ENCODE peak calls at places on chromosomes 12 and 14, in seven cellular contexts. One of them, this sample, is unnamed.

GRCh38 chr14:53569471-53569870 is 387.2 kb downstream of the BMP4 start:
- DNase-seq in heart left ventricle: no peak
- DNase-seq in CD4-positive, alpha-beta T cell: no peak
- DNase-seq in AG10803: no peak
- DNase-seq in B cell: no peak
- DNase-seq in right atrium auricular region: no peak
- DNase-seq in endodermal cell: no peak
- DNase-seq in this sample: no peak

GRCh38 chr14:90191154-90191553 is 65.2 kb upstream of the PSMC1 start:
- DNase-seq in heart left ventricle: no peak
- DNase-seq in CD4-positive, alpha-beta T cell: no peak
- DNase-seq in AG10803: no peak
- DNase-seq in B cell: no peak
- DNase-seq in right atrium auricular region: no peak
- DNase-seq in endodermal cell: no peak
- DNase-seq in this sample: no peak

GRCh38 chr14:30194769-30195168 is 267.1 kb upstream of the PRKD1 start:
- DNase-seq in heart left ventricle: no peak
- DNase-seq in CD4-positive, alpha-beta T cell: no peak
- DNase-seq in AG10803: peak
- DNase-seq in B cell: no peak
- DNase-seq in right atrium auricular region: no peak
- DNase-seq in endodermal cell: no peak
- DNase-seq in this sample: no peak

GRCh38 chr14:41785696-41786095 is 179.0 kb downstream of the LRFN5 start:
- DNase-seq in heart left ventricle: no peak
- DNase-seq in CD4-positive, alpha-beta T cell: no peak
- DNase-seq in AG10803: no peak
- DNase-seq in B cell: no peak
- DNase-seq in right atrium auricular region: no peak
- DNase-seq in endodermal cell: peak
- DNase-seq in this sample: no peak

GRCh38 chr12:124921200-124922008 is 7.0 kb upstream of the UBC start:
- DNase-seq in heart left ventricle: peak
- DNase-seq in CD4-positive, alpha-beta T cell: peak
- DNase-seq in AG10803: peak
- DNase-seq in B cell: peak
- DNase-seq in right atrium auricular region: no peak
- DNase-seq in endodermal cell: peak
- DNase-seq in this sample: no peak

GRCh38 chr14:90839024-90839888 is 23.0 kb upstream of the TTC7B start:
- DNase-seq in heart left ventricle: peak
- DNase-seq in CD4-positive, alpha-beta T cell: no peak
- DNase-seq in AG10803: peak
- DNase-seq in B cell: no peak
- DNase-seq in right atrium auricular region: peak
- DNase-seq in endodermal cell: no peak
- DNase-seq in this sample: no peak

GRCh38 chr12:39372929-39373328 is 70.0 kb downstream of the KIF21A start:
- DNase-seq in heart left ventricle: no peak
- DNase-seq in CD4-positive, alpha-beta T cell: no peak
- DNase-seq in AG10803: no peak
- DNase-seq in B cell: no peak
- DNase-seq in right atrium auricular region: no peak
- DNase-seq in endodermal cell: no peak
- DNase-seq in this sample: no peak

GRCh38 chr12:108237272-108237671 is 101.8 kb downstream of the CMKLR1 start:
- DNase-seq in heart left ventricle: no peak
- DNase-seq in CD4-positive, alpha-beta T cell: no peak
- DNase-seq in AG10803: no peak
- DNase-seq in B cell: no peak
- DNase-seq in right atrium auricular region: no peak
- DNase-seq in endodermal cell: peak
- DNase-seq in this sample: no peak

GRCh38 chr12:25422241-25422640 is 130.8 kb downstream of the LMNTD1 start:
- DNase-seq in heart left ventricle: no peak
- DNase-seq in CD4-positive, alpha-beta T cell: no peak
- DNase-seq in AG10803: no peak
- DNase-seq in B cell: no peak
- DNase-seq in right atrium auricular region: no peak
- DNase-seq in endodermal cell: no peak
- DNase-seq in this sample: no peak

GRCh38 chr14:54493293-54493692 is 4.5 kb upstream of the GMFB start:
- DNase-seq in heart left ventricle: no peak
- DNase-seq in CD4-positive, alpha-beta T cell: no peak
- DNase-seq in AG10803: no peak
- DNase-seq in B cell: no peak
- DNase-seq in right atrium auricular region: no peak
- DNase-seq in endodermal cell: peak
- DNase-seq in this sample: no peak

GRCh38 chr14:21768116-21768874 is 94.7 kb upstream of the OR4E1 start:
- DNase-seq in heart left ventricle: no peak
- DNase-seq in CD4-positive, alpha-beta T cell: no peak
- DNase-seq in AG10803: no peak
- DNase-seq in B cell: no peak
- DNase-seq in right atrium auricular region: no peak
- DNase-seq in endodermal cell: peak
- DNase-seq in this sample: no peak

GRCh38 chr14:85508863-85509262 is 21.1 kb upstream of the FLRT2 start:
- DNase-seq in heart left ventricle: no peak
- DNase-seq in CD4-positive, alpha-beta T cell: no peak
- DNase-seq in AG10803: no peak
- DNase-seq in B cell: no peak
- DNase-seq in right atrium auricular region: no peak
- DNase-seq in endodermal cell: no peak
- DNase-seq in this sample: no peak

DNA sequence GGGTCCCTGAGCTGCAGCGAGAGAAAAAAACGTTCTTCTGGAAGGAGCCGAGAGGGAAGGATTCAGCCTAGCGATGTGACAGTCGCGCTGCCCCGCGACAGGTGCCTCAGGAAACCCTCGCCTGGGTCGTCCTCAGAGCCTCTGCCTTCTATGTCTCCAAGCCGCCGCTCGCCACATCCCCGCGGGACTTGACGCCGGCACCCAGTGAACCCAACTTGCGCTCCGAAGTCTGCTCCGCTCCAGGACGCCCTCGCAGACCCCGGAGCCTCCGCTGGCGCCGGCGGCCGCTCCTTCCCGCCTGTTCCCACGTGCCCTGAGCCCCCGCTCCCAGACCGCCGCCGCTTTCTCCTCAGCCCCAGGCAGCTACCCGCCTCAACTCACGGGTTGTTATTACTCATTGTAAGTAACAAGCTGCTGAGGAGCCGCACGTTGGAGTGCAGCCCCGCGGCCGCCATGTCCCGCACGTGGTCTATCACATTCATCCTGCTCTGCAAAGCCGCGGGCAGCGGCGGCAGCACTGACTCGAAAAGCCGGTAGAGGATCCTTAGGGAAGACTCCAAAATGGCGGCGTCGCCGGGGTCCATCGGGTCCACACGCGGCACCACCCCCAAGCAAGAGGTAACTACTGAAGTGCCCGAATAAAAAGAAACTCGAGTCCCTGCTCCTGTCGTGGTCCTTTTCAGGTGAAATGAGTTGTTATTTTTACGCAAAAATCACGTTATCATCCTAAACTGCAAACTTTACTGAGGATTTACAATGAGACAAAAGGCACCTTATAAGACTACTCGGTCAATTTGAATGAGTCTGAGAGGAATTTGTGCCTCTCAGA is at the start of gene ANAPC7:
- DNase-seq in heart left ventricle: peak
- DNase-seq in CD4-positive, alpha-beta T cell: peak
- DNase-seq in AG10803: peak
- DNase-seq in B cell: peak
- DNase-seq in right atrium auricular region: peak
- DNase-seq in endodermal cell: peak
- DNase-seq in this sample: peak
- TF ChIP-seq CTCF in heart left ventricle: peak
- TF ChIP-seq CTCF in CD4-positive, alpha-beta T cell: no peak
- TF ChIP-seq CTCF in AG10803: no peak
- TF ChIP-seq CTCF in B cell: no peak
- TF ChIP-seq CTCF in right atrium auricular region: peak
- TF ChIP-seq CTCF in endodermal cell: peak
- TF ChIP-seq CTCF in this sample: peak

GRCh38 chr14:103730490-103731035 is 15.0 kb downstream of the ZFYVE21 start:
- DNase-seq in heart left ventricle: peak
- DNase-seq in CD4-positive, alpha-beta T cell: no peak
- DNase-seq in AG10803: no peak
- DNase-seq in B cell: no peak
- DNase-seq in right atrium auricular region: no peak
- DNase-seq in endodermal cell: no peak
- DNase-seq in this sample: no peak
- TF ChIP-seq CTCF in heart left ventricle: no peak
- TF ChIP-seq CTCF in CD4-positive, alpha-beta T cell: no peak
- TF ChIP-seq CTCF in AG10803: no peak
- TF ChIP-seq CTCF in B cell: no peak
- TF ChIP-seq CTCF in right atrium auricular region: no peak
- TF ChIP-seq CTCF in endodermal cell: peak
- TF ChIP-seq CTCF in this sample: no peak

GRCh38 chr12:101209319-101210302 is at the start of gene SLC5A8:
- DNase-seq in heart left ventricle: no peak
- DNase-seq in CD4-positive, alpha-beta T cell: no peak
- DNase-seq in AG10803: no peak
- DNase-seq in B cell: no peak
- DNase-seq in right atrium auricular region: no peak
- DNase-seq in endodermal cell: peak
- DNase-seq in this sample: peak
- TF ChIP-seq CTCF in heart left ventricle: no peak
- TF ChIP-seq CTCF in CD4-positive, alpha-beta T cell: no peak
- TF ChIP-seq CTCF in AG10803: no peak
- TF ChIP-seq CTCF in B cell: no peak
- TF ChIP-seq CTCF in right atrium auricular region: no peak
- TF ChIP-seq CTCF in endodermal cell: no peak
- TF ChIP-seq CTCF in this sample: no peak

DNA sequence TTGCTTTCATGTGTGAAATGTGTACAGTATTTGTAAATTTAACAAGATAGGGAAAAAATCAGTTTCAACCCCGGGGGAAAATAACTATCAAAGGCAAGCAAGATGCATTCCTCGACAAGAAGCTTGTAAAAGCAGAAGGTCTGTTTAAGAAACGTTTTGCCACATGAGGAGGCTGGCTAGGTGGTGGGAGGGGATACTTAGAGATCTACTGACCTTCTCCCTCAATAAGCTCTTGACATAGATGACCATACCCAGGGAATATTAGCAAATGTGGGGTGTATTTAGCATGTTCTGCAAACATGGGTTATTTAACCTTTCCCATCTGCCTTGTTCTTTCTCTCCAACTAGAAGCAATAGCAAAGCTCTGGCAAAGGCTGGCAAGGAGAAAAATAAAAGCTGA is 4.9 kb downstream of the PTCSC3 start:
- DNase-seq in heart left ventricle: no peak
- DNase-seq in CD4-positive, alpha-beta T cell: no peak
- DNase-seq in AG10803: no peak
- DNase-seq in B cell: no peak
- DNase-seq in right atrium auricular region: no peak
- DNase-seq in endodermal cell: no peak
- DNase-seq in this sample: no peak
- TF ChIP-seq CTCF in heart left ventricle: no peak
- TF ChIP-seq CTCF in CD4-positive, alpha-beta T cell: no peak
- TF ChIP-seq CTCF in AG10803: no peak
- TF ChIP-seq CTCF in B cell: no peak
- TF ChIP-seq CTCF in right atrium auricular region: no peak
- TF ChIP-seq CTCF in endodermal cell: no peak
- TF ChIP-seq CTCF in this sample: no peak

GRCh38 chr14:50667491-50668007 is 557 bp downstream of the SAV1 start:
- DNase-seq in heart left ventricle: peak
- DNase-seq in CD4-positive, alpha-beta T cell: peak
- DNase-seq in AG10803: no peak
- DNase-seq in B cell: peak
- DNase-seq in right atrium auricular region: no peak
- DNase-seq in endodermal cell: peak
- DNase-seq in this sample: peak

GRCh38 chr14:50669441-50669986 is 1.4 kb upstream of the SAV1 start:
- DNase-seq in heart left ventricle: no peak
- DNase-seq in CD4-positive, alpha-beta T cell: no peak
- DNase-seq in AG10803: no peak
- DNase-seq in B cell: no peak
- DNase-seq in right atrium auricular region: no peak
- DNase-seq in endodermal cell: peak
- DNase-seq in this sample: no peak

GRCh38 chr14:50666772-50667490 is 1.2 kb downstream of the SAV1 start:
- DNase-seq in heart left ventricle: peak
- DNase-seq in CD4-positive, alpha-beta T cell: no peak
- DNase-seq in AG10803: peak
- DNase-seq in B cell: no peak
- DNase-seq in right atrium auricular region: peak
- DNase-seq in endodermal cell: peak
- DNase-seq in this sample: no peak

GRCh38 chr14:50668852-50669194 is 717 bp upstream of the SAV1 start:
- DNase-seq in heart left ventricle: no peak
- DNase-seq in CD4-positive, alpha-beta T cell: no peak
- DNase-seq in AG10803: no peak
- DNase-seq in B cell: no peak
- DNase-seq in right atrium auricular region: no peak
- DNase-seq in endodermal cell: no peak
- DNase-seq in this sample: no peak

GRCh38 chr14:50668008-50668851 is at the start of gene SAV1:
- DNase-seq in heart left ventricle: peak
- DNase-seq in CD4-positive, alpha-beta T cell: peak
- DNase-seq in AG10803: peak
- DNase-seq in B cell: peak
- DNase-seq in right atrium auricular region: peak
- DNase-seq in endodermal cell: peak
- DNase-seq in this sample: peak
- TF ChIP-seq CTCF in heart left ventricle: no peak
- TF ChIP-seq CTCF in CD4-positive, alpha-beta T cell: no peak
- TF ChIP-seq CTCF in AG10803: no peak
- TF ChIP-seq CTCF in B cell: no peak
- TF ChIP-seq CTCF in right atrium auricular region: no peak
- TF ChIP-seq CTCF in endodermal cell: peak
- TF ChIP-seq CTCF in this sample: peak

DNA sequence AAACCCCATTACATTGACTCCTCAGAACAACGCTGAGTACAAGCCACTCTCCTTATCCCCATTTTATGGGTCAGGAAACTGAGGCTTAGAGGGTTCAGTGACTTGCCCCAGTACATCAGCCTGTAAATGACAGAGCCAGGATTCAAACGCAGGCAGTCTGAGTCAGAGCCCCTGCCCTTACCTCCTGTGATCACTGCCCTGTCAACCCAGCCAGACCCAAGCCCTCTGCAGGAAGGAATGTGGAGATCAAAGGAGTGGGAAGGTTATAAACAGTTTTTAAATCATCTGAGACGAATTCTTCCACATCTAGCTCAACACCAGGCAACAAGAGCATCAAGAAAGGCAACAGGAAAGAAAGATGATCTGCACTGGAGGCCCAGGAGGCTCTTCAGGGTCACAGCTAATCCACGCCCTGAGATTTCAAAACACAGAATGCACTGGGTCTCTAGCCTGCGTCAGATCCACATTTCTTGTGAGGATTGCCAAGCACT is 38.5 kb downstream of the SPTB start:
- DNase-seq in heart left ventricle: peak
- DNase-seq in CD4-positive, alpha-beta T cell: no peak
- DNase-seq in AG10803: peak
- DNase-seq in B cell: no peak
- DNase-seq in right atrium auricular region: no peak
- DNase-seq in endodermal cell: peak
- DNase-seq in this sample: no peak
- TF ChIP-seq CTCF in heart left ventricle: peak
- TF ChIP-seq CTCF in CD4-positive, alpha-beta T cell: no peak
- TF ChIP-seq CTCF in AG10803: peak
- TF ChIP-seq CTCF in B cell: no peak
- TF ChIP-seq CTCF in right atrium auricular region: peak
- TF ChIP-seq CTCF in endodermal cell: peak
- TF ChIP-seq CTCF in this sample: peak

This sample was measured in progenitor cell of endocrine pancreas.